ENCODE peak calls at places on chromosome 11, in nine cellular contexts. I, R, F, Y, U, N, W, V and P are unnamed samples.

GRCh38 chr11:95150977-95151684 is 61.5 kb downstream of the ENDOD1 start:
- DNase-seq in N (peak; percentile 95), I (peak; percentile 82), R (peak; percentile 83), F (peak; percentile 96), U (peak; percentile 83), V (peak; percentile 93), Y (peak; percentile 90), W (peak; percentile 97), P (peak; percentile 96)

GRCh38 chr11:126583594-126583993 is 228.1 kb downstream of the ST3GAL4 start:
- DNase-seq in W (no peak), R (no peak), Y (no peak), U (no peak), V (no peak), I (no peak), F (no peak), N (no peak), P (no peak)

GRCh38 chr11:119608781-119609180 is 120.2 kb downstream of the NECTIN1 start:
- DNase-seq in N (no peak), V (no peak), I (no peak), F (no peak), W (no peak), Y (no peak), U (no peak), R (no peak), P (no peak)

GRCh38 chr11:85823816-85824215 is 12.9 kb upstream of the SYTL2 start:
- DNase-seq in W (no peak), F (peak; percentile 92), Y (peak; percentile 87), U (peak; percentile 6), V (peak; percentile 96), R (peak; percentile 80), I (no peak), N (no peak), P (no peak)

GRCh38 chr11:129302386-129303101 is 73.1 kb upstream of the BARX2 start:
- DNase-seq in W (no peak), N (no peak), V (no peak), Y (no peak), F (no peak), I (no peak), R (no peak), U (no peak), P (no peak)

GRCh38 chr11:61749607-61750217 is 2.7 kb upstream of the MYRF start:
- DNase-seq in Y (no peak), I (no peak), R (no peak), W (no peak), N (no peak), U (no peak), F (no peak), V (no peak), P (no peak)

GRCh38 chr11:111913031-111913861 is 712 bp downstream of the HSPB2 start:
- DNase-seq in Y (no peak), R (no peak), F (no peak), V (no peak), W (peak; percentile 53), N (peak; percentile 43), U (peak; percentile 49), I (no peak), P (peak; percentile 28)

GRCh38 chr11:128522943-128523518 is 64.3 kb downstream of the ETS1 start:
- DNase-seq in V (peak; percentile 79), I (no peak), N (no peak), R (peak; percentile 61), Y (peak; percentile 82), U (no peak), F (peak; percentile 15), W (peak; percentile 57), P (peak; percentile 30)

GRCh38 chr11:68923614-68924013 is 19.9 kb downstream of the IGHMBP2 start:
- DNase-seq in W (no peak), F (no peak), R (no peak), V (no peak), Y (no peak), I (no peak), N (no peak), U (peak; percentile 39), P (no peak)

GRCh38 chr11:68928108-68928429 is 24.4 kb downstream of the IGHMBP2 start:
- DNase-seq in U (no peak), Y (no peak), N (no peak), R (no peak), V (no peak), W (no peak), I (no peak), F (no peak), P (no peak)

GRCh38 chr11:68925613-68926012 is 21.9 kb downstream of the IGHMBP2 start:
- DNase-seq in R (no peak), V (no peak), W (no peak), F (no peak), N (no peak), I (no peak), U (no peak), Y (no peak), P (no peak)

GRCh38 chr11:68927280-68928107 is 23.8 kb downstream of the IGHMBP2 start:
- DNase-seq in W (no peak), N (no peak), F (no peak), R (no peak), I (no peak), V (no peak), U (no peak), Y (no peak), P (peak; percentile 36)

DNA sequence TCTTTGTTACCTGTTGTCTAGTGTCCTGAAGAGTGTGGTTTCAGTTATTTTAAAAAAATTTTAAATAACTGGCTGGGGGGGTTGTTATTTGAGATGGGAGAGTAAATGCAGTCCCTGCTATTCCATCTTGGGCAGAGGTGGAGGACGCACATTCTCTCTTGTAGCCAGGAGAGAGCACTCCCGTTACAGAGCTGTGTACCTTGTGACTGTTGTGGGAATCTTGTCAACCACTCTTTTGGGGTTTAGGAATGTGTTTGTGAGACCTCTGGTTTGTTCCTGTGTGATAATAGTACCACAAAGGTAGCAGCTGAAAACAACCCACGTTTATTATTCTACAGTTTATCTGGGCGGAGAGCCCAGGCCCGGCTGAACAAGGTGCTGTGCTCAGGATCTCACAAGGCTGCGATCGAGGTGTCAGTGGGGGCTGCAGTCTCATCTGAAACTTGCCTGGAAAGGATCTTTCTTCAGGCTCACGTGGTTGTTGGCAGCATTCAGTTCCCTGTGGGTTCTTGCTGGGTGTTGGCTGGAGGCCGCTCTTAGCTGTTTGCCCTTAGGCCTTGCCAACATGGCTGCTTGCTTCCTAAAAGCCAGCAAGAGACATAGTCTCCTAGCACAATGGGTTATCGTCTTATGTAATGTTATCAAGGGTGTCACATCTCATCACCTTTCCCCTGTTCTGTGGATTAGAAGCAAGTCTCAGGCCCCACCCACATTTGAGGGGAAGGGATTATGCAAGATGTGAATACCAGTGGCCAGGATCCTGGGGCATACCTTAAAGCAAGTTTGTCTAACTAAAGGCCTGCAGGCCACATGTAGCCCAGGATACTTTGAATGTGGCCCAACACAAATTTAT is 20.6 kb downstream of the IGHMBP2 start:
- DNase-seq in U (peak; percentile 49), W (no peak), I (no peak), N (no peak), R (no peak), Y (no peak), F (no peak), V (no peak), P (no peak)
- H3K4me3 ChIP-seq in U (no peak overlapping the region), W (no peak overlapping the region), I (no peak overlapping the region), N (no peak overlapping the region), R (no peak overlapping the region), Y (no peak overlapping the region), F (no peak overlapping the region), V (no peak overlapping the region), P (no peak overlapping the region)

DNA sequence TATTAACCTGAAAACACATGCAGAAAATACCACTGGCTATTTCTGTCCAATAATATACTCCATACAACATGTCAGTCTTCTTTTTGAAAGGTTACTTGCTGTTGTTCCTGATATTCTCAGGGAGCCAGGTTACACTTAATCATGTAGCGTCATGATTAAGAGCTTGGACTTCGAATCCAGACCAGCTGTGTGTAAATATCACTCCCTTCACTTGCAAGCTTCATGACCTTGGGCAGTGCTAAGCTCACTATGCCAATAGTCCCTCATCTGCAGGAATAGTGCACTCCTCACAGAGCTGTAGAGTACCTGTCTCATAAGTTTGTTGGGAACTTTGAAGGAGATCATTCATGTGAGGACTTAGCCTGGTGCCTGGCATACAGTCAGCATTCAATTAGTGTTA is 1.9 kb downstream of the HTR3B start:
- DNase-seq in W (no peak), R (no peak), I (no peak), N (no peak), V (no peak), Y (no peak), F (no peak), U (no peak), P (no peak)
- H3K4me3 ChIP-seq in W (no peak overlapping the region), R (no peak overlapping the region), I (no peak overlapping the region), N (no peak overlapping the region), V (no peak overlapping the region), Y (no peak overlapping the region), F (no peak overlapping the region), U (no peak overlapping the region), P (no peak overlapping the region)

GRCh38 chr11:66026017-66026529 is at the start of gene CATSPER1:
- DNase-seq in Y (no peak), F (no peak), N (no peak), V (no peak), U (no peak), W (no peak), R (no peak), I (no peak), P (no peak)

GRCh38 chr11:66020618-66021357 is 5.5 kb downstream of the CATSPER1 start:
- DNase-seq in I (no peak), R (no peak), Y (no peak), V (no peak), F (no peak), N (peak; percentile 63), W (peak; percentile 89), U (peak; percentile 80), P (peak; percentile 82)

GRCh38 chr11:66017354-66017753 is 5.5 kb downstream of the CST6 start:
- DNase-seq in W (no peak), I (no peak), V (no peak), N (no peak), Y (no peak), F (no peak), U (no peak), R (no peak), P (no peak)

GRCh38 chr11:66020212-66020611 is 6.1 kb downstream of the CATSPER1 start:
- DNase-seq in V (no peak), F (no peak), R (no peak), U (no peak), I (no peak), W (no peak), Y (no peak), N (no peak), P (no peak)

GRCh38 chr11:66022401-66023185 is 3.7 kb downstream of the CATSPER1 start:
- DNase-seq in W (peak; percentile 81), N (peak; percentile 70), R (peak; percentile 49), Y (peak; percentile 53), V (peak; percentile 63), U (peak; percentile 46), F (peak; percentile 68), I (no peak), P (peak; percentile 84)
- H3K4me3 ChIP-seq in W (peak overlapping the region; percentile 57), N (no peak overlapping the region), R (no peak overlapping the region), Y (peak overlapping the region; percentile 39), V (no peak overlapping the region), U (peak overlapping the region; percentile 32), F (peak overlapping the region; percentile 42), I (peak overlapping the region; percentile 23), P (no peak overlapping the region)

GRCh38 chr11:13011366-13012036 is 2.4 kb downstream of the RASSF10 start:
- DNase-seq in F (no peak), R (no peak), N (no peak), Y (no peak), I (no peak), W (no peak), U (no peak), V (no peak), P (no peak)

GRCh38 chr11:13009921-13010736 is 1.0 kb downstream of the RASSF10 start:
- DNase-seq in W (peak; percentile 51), R (no peak), U (no peak), F (no peak), Y (no peak), N (peak; percentile 55), I (no peak), V (no peak), P (peak; percentile 45)

GRCh38 chr11:13009476-13009920 is 382 bp downstream of the RASSF10 start:
- DNase-seq in W (peak; percentile 34), R (no peak), F (no peak), Y (no peak), I (no peak), N (no peak), U (no peak), V (no peak), P (no peak)

GRCh38 chr11:13012037-13012693 is 3.0 kb downstream of the RASSF10 start:
- DNase-seq in N (no peak), F (no peak), U (no peak), R (no peak), I (no peak), V (no peak), W (no peak), Y (no peak), P (no peak)

DNA sequence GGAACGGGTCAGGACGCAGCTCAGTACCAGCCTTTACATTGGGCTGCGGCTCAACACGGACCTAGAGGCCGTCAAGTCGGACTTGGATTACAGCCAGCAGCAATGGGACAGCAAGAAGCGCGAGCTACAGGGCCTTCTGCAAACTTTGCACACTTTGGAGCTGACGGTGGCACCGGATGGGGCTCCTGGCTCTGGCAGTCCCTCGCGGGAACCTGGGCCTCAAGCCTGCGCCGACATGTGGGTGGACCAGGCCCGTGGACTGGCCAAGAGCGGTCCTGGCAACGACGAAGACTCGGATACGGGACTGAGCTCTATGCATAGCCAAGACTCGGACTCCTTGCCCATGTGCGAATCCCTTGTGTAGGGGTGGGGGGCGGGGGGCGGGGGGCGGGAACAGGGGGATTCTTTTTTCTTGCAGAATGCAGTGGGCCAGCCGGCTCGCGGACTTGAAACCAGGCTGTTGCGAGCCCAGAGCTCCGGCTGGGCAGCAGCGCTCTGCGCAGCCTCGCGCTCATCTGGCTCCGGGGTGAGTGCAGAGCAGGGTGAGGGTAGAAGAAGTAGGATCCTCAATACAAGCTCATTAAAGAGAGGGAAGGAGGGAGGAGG is 1.7 kb downstream of the RASSF10 start:
- DNase-seq in U (no peak), F (no peak), N (peak; percentile 49), V (no peak), R (no peak), Y (no peak), I (no peak), W (peak; percentile 14), P (peak; percentile 19)
- H3K4me3 ChIP-seq in U (no peak overlapping the region), F (no peak overlapping the region), N (no peak overlapping the region), V (no peak overlapping the region), R (no peak overlapping the region), Y (no peak overlapping the region), I (no peak overlapping the region), W (no peak overlapping the region), P (no peak overlapping the region)